ENCODE peak calls at places on chromosomes 7 and 10, in five cellular contexts. S is astrocyte of the spinal cord, Z is cardiac muscle cell, V is SK-N-SH, U is progenitor cell of endocrine pancreas. W is an unnamed sample.

GRCh38 chr7:31027161-31027965 is 24.7 kb upstream of the ADCYAP1R1 start:
- DNase-seq in S (no peak), Z (peak), V (peak), U (no peak), W (peak)

GRCh38 chr10:61939575-61940301 is 38.2 kb downstream of the ARID5B start:
- DNase-seq in S (peak), Z (no peak), V (no peak), U (no peak), W (no peak)

GRCh38 chr10:110017940-110018339 is 10.2 kb downstream of the ADD3 start:
- DNase-seq in S (no peak), Z (no peak), V (no peak), U (no peak), W (no peak)

GRCh38 chr10:18021725-18022480 is 70.2 kb downstream of the SLC39A12 start:
- DNase-seq in S (no peak), Z (no peak), V (no peak), U (no peak), W (no peak)

GRCh38 chr10:124011464-124011863 is 81.9 kb downstream of the CHST15 start:
- DNase-seq in S (no peak), Z (no peak), V (no peak), U (no peak), W (no peak)

GRCh38 chr7:157693071-157693520 is 356.3 kb downstream of the DNAJB6 start:
- DNase-seq in S (no peak), Z (no peak), V (peak), U (no peak), W (no peak)

GRCh38 chr7:142585425-142585824 is 163.8 kb upstream of the PRSS1 start:
- DNase-seq in S (no peak), Z (no peak), V (no peak), U (no peak), W (no peak)

GRCh38 chr7:17532861-17533404 is 234.5 kb downstream of the AHR start:
- DNase-seq in S (peak), Z (no peak), V (no peak), U (no peak), W (no peak)

GRCh38 chr10:42482411-42482810 is 156.0 kb downstream of the ZNF33B start:
- DNase-seq in S (no peak), Z (no peak), V (no peak), U (no peak), W (no peak)

GRCh38 chr10:102710604-102711003 is 3.6 kb downstream of the ARL3 start:
- DNase-seq in S (peak), Z (no peak), V (no peak), U (no peak), W (no peak)

GRCh38 chr10:132776821-132777220 is 9.1 kb downstream of the NKX6-2 start:
- DNase-seq in S (no peak), Z (no peak), V (no peak), U (no peak), W (no peak)

GRCh38 chr10:132776186-132776585 is 9.8 kb downstream of the NKX6-2 start:
- DNase-seq in S (no peak), Z (no peak), V (no peak), U (no peak), W (no peak)

GRCh38 chr10:132779850-132780249 is 6.1 kb downstream of the NKX6-2 start:
- DNase-seq in S (no peak), Z (no peak), V (no peak), U (no peak), W (no peak)

GRCh38 chr10:132774905-132775863 is 10.8 kb downstream of the NKX6-2 start:
- DNase-seq in S (no peak), Z (no peak), V (no peak), U (peak), W (no peak)

GRCh38 chr10:132777441-132777840 is 8.5 kb downstream of the NKX6-2 start:
- DNase-seq in S (no peak), Z (no peak), V (no peak), U (no peak), W (no peak)
- TF ChIP-seq CTCF in S (no peak), Z (no peak), V (no peak), U (no peak), W (no peak)

GRCh38 chr7:43650457-43651052 is 67.6 kb downstream of the STK17A start:
- DNase-seq in S (peak), Z (no peak), V (no peak), U (no peak), W (no peak)

GRCh38 chr7:43653891-43654504 is 71.1 kb downstream of the STK17A start:
- DNase-seq in S (no peak), Z (no peak), V (no peak), U (no peak), W (no peak)

GRCh38 chr7:43653466-43653865 is 70.6 kb downstream of the STK17A start:
- DNase-seq in S (no peak), Z (no peak), V (no peak), U (no peak), W (no peak)

GRCh38 chr7:43649755-43650274 is 66.9 kb downstream of the STK17A start:
- DNase-seq in S (peak), Z (no peak), V (no peak), U (no peak), W (no peak)

DNA sequence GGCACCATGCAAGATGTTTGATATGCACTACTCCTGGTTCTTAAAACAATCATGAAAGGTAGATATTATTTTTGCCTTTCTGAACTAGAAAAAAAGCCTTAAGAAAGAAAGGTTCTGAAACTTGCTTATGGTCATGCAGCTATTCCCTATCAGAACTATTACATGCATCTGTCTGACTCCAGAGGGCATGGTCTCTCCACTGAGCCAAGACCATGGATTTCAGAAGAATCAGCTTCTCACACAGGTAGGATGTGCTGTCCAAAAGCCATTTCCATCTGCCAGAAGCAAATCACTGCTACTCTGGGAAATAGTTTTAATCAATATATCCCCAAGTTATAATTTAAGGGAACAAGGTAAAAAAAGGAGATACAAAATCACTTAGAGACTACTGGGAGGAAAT is 69.5 kb downstream of the STK17A start:
- DNase-seq in S (no peak), Z (no peak), V (no peak), U (no peak), W (no peak)
- TF ChIP-seq CTCF in S (peak), Z (no peak), V (peak), U (no peak), W (no peak)

DNA sequence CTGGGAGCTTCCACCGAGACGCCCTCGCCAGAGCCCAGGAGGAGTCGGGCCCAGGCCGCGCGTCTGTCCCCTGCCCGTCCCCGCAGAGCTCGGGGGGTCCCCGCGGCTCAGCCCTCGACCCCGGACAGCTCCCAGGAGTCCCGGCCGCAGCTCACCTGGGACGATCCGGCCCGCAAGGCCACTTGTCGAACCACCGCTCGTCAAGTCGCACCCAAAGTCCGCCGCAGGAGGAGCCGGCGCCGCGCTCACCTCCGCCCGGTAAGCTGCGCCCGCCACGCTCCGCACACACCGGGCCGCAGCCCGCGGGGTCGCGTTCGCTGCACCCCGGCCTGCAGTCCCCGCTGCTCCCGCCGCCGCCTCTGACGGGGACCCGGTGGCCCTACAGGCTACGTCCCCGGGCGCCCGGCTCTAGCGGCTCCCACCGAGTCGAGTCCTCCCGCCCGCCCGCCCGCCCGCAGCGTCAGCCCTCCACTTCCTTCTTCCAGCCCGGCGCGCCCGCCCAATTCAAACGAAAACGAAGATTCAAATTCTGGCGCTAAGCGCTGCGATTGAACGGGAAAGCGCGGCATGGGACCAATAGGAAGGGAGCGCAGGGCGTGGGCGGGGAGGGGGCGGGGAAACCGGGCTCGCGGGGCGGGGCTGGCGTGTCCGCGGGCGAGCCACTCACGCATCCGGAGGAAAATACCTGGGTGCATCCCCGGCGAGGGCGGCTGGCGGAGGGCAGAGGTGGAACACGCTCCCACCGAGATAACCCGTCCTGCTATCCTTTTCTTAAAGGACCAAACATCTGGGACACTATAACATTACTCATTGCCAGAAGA is at the start of gene MKI67:
- DNase-seq in S (peak), Z (peak), V (peak), U (peak), W (peak)
- TF ChIP-seq CTCF in S (no peak), Z (no peak), V (no peak), U (no peak), W (no peak)

GRCh38 chr10:26860026-26860541 is 674 bp downstream of the ABI1 start:
- DNase-seq in S (peak), Z (peak), V (no peak), U (peak), W (no peak)

GRCh38 chr10:26858707-26859034 is 2.1 kb downstream of the ABI1 start:
- DNase-seq in S (no peak), Z (no peak), V (no peak), U (no peak), W (no peak)

GRCh38 chr10:26861326-26861998 is 704 bp upstream of the ABI1 start:
- DNase-seq in S (no peak), Z (no peak), V (no peak), U (no peak), W (no peak)

GRCh38 chr10:26859241-26860025 is 1.3 kb downstream of the ABI1 start:
- DNase-seq in S (peak), Z (peak), V (no peak), U (no peak), W (no peak)

DNA sequence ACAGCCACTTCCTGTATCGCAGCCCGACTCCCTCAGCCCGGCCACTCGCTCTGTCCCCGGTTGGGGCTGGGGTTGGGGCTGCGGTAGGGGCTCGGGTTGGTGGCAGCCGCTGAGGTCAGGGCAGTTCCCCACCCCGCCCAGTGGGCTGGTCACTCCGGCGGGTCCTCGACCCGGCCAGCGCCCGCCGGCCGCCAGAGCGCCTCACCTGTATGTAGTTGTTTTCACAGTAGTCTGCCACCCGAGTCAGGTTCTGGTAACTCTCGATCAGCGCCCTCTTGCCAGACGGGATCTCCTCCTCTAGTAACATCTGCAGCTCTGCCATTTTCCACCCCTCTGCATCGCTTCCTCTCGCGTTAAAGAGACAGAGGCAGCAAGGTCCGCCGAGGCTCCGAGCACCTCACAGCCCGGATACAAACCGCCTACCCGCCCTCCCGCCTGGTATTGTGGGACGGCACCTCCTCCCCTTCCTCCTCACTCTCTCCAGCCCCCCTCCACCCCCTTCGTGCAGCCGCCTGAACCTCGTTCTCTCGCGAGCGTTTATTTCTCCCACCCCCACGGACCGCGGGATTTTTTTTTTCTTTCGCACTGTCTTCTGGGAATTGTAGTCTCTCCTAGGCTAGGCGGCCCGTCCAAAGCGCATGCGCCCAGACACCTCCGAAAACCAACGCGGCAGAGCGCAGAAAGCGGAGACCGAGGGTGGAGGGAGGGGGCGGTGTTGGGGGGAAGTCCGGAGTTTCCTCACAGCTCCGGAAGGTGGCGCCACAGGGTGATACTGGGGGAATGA is at the start of gene ABI1:
- DNase-seq in S (peak), Z (peak), V (peak), U (peak), W (peak)
- TF ChIP-seq CTCF in S (peak), Z (peak), V (peak), U (peak), W (peak)

GRCh38 chr7:85464042-85464651 is 277.3 kb upstream of the SEMA3D start:
- DNase-seq in S (peak), Z (no peak), V (no peak), U (no peak), W (no peak)
- TF ChIP-seq CTCF in S (peak), Z (peak), V (peak), U (peak), W (peak)

GRCh38 chr7:66114743-66115727 is at the start of gene CRCP:
- DNase-seq in S (peak), Z (peak), V (peak), U (peak), W (peak)
- TF ChIP-seq CTCF in S (no peak), Z (peak), V (peak), U (peak), W (no peak)

DNA sequence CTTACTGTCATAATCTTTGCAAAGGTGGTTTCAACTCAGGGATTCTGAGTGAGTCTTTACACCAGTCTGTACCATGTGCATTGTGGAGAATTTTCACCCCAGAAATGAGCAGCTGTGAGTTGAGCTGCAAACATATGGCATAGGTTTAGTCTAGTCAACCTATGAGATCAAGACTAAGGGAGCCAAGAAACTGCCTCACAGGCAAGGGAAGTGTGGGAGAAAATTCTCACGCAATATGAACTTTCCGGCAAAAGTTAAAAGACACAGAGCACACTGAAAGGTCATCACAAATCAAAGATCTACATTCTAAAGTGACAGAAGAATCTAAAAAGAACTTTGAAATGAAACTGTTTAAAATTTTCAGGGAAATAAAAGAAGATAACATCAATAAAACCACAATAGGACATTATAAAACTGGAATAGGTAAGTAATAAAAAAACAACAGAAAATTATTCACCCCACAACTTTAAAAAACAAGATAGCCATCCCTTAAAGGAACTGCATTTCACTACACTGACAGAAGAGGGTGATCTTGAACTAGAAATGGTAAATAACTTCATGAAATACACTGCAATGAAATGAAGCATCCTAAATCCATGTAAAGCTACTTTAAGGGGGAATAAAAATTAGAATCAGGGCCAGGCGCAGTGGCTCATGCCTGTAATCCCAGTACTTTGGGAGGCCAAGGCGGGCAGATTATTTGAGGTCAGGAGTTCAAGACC is 63.5 kb downstream of the LGI1 start:
- DNase-seq in S (peak), Z (peak), V (no peak), U (no peak), W (no peak)
- TF ChIP-seq CTCF in S (peak), Z (peak), V (peak), U (peak), W (peak)

W was measured in D721Med.